ENCODE peak calls at places on chromosomes 16 and 17, in six cellular contexts. A, N, Y, D, B and T are unnamed samples.

GRCh38 chr17:2395258-2396170 is 5.3 kb downstream of the MNT start:
- DNase-seq in A (no peak), N (peak), Y (no peak), D (peak), B (no peak), T (no peak)

GRCh38 chr17:38724337-38724988 is 5.7 kb upstream of the CISD3 start:
- DNase-seq in A (no peak), N (no peak), Y (no peak), D (peak), B (no peak), T (no peak)

GRCh38 chr16:66548868-66549267 is 1.1 kb downstream of the TK2 start:
- DNase-seq in A (no peak), N (no peak), Y (no peak), D (no peak), B (no peak), T (no peak)

GRCh38 chr16:67865318-67865717 is 7.5 kb upstream of the EDC4 start:
- DNase-seq in A (no peak), N (peak), Y (peak), D (no peak), B (peak), T (no peak)

GRCh38 chr17:82930924-82931695 is 91.3 kb upstream of the ZNF750 start:
- DNase-seq in A (peak), N (no peak), Y (no peak), D (no peak), B (no peak), T (no peak)

GRCh38 chr17:6497496-6498221 is 53.4 kb downstream of the PIMREG start:
- DNase-seq in A (peak), N (no peak), Y (no peak), D (no peak), B (no peak), T (no peak)

GRCh38 chr17:35740997-35741931 is 9.8 kb downstream of the RASL10B start:
- DNase-seq in A (no peak), N (peak), Y (peak), D (no peak), B (no peak), T (no peak)

GRCh38 chr17:34582185-34582900 is 3.0 kb downstream of the TMEM132E start:
- DNase-seq in A (peak), N (no peak), Y (peak), D (no peak), B (no peak), T (no peak)

GRCh38 chr17:42387663-42388380 is 420 bp downstream of the STAT3 start:
- DNase-seq in A (peak), N (peak), Y (peak), D (peak), B (peak), T (no peak)

GRCh38 chr16:10607157-10607556 is 26.8 kb upstream of the EMP2 start:
- DNase-seq in A (no peak), N (no peak), Y (no peak), D (no peak), B (no peak), T (no peak)

GRCh38 chr17:19502517-19502916 is 31.1 kb upstream of the SLC47A1 start:
- DNase-seq in A (peak), N (no peak), Y (no peak), D (no peak), B (no peak), T (no peak)

GRCh38 chr16:75248536-75249380 is 2.7 kb downstream of the BCAR1 start:
- DNase-seq in A (no peak), N (no peak), Y (no peak), D (peak), B (no peak), T (no peak)

GRCh38 chr17:80151333-80151732 is 4.4 kb upstream of the EIF4A3 start:
- DNase-seq in A (no peak), N (peak), Y (no peak), D (no peak), B (peak), T (no peak)

GRCh38 chr17:7852919-7853692 is 1.8 kb upstream of the TMEM88 start:
- DNase-seq in A (no peak), N (no peak), Y (peak), D (no peak), B (no peak), T (no peak)

GRCh38 chr16:30867747-30868146 is 26.1 kb downstream of the BCL7C start:
- DNase-seq in A (no peak), N (no peak), Y (no peak), D (no peak), B (no peak), T (no peak)

GRCh38 chr17:69978056-69978646 is 96.9 kb upstream of the KCNJ16 start:
- DNase-seq in A (no peak), N (no peak), Y (no peak), D (no peak), B (peak), T (peak)

GRCh38 chr16:11034481-11034931 is 90.1 kb downstream of the CLEC16A start:
- DNase-seq in A (no peak), N (no peak), Y (no peak), D (no peak), B (no peak), T (no peak)

GRCh38 chr17:17698869-17699351 is 17.7 kb downstream of the RAI1 start:
- DNase-seq in A (no peak), N (no peak), Y (peak), D (no peak), B (no peak), T (no peak)

GRCh38 chr16:66454751-66455150 is 27.7 kb downstream of the BEAN1 start:
- DNase-seq in A (no peak), N (no peak), Y (no peak), D (no peak), B (no peak), T (no peak)

GRCh38 chr16:7025616-7026190 is 306.9 kb upstream of the RBFOX1 start:
- DNase-seq in A (peak), N (no peak), Y (peak), D (peak), B (no peak), T (no peak)

DNA sequence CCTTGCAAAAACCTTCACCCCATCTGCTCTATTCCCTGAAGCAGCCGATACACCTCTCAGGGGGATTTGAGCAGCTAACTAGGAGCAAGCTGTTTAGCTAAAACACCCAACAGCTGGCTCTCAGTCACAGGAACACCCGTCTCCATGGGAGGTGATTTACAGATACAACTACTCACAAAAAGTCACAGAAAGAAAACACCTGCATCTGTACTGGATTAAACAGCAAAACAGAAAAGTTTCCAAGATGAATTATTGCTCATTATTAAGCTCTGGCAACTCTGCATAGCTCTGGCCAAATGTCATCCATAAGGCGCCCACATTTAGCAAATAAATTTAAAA is 22.3 kb downstream of the GJC1 start:
- DNase-seq in A (no peak), N (no peak), Y (no peak), D (no peak), B (no peak), T (no peak)
- H3K27ac ChIP-seq in A (no peak), N (peak), Y (no peak), D (no peak), B (no peak), T (no peak)

DNA sequence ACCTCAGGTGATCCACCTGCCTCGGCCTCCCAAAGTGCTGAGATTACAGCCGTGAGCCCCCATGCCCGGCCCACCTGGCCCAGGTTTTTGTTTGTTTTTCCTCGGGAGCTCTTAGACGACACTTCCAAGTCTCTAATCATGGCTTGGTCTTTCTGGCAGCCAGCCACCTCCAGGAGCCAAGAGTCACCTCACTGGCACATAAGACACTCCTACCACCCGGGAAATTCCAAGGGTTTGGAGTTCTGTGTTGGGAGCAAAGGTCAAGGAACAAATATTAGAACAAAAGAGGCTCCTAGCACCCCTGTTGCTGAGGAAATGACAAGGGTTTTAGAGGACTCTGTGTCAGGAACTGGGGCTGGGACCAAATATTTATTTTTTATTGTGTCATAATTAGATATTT is 29.4 kb downstream of the MGRN1 start:
- DNase-seq in A (peak), N (no peak), Y (no peak), D (no peak), B (no peak), T (no peak)
- H3K27ac ChIP-seq in A (no peak), N (no peak), Y (no peak), D (no peak), B (no peak), T (no peak)

DNA sequence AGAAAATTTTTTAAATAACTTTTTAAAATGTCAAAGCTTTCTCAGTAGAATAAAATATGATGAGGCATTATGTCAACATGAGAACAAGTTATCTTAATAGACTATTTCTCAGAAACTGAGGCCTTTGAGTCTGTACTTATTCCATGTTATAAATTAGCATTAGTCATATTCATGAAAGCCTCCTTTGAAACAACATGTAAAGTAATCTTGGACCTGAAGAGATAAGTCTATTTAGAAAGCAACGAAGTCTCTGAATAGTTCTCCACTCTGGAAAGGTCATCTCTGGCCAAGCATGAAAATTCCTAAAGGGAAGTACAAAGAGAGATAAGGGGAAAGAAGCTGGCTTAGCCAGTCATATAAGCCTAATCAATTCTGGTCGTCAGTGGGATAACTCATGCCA is 150.8 kb downstream of the CYB561 start:
- DNase-seq in A (no peak), N (peak), Y (peak), D (no peak), B (no peak), T (no peak)
- H3K27ac ChIP-seq in A (no peak), N (peak), Y (no peak), D (no peak), B (no peak), T (no peak)

GRCh38 chr17:78878871-78879270 is 24.1 kb downstream of the CEP295NL start:
- DNase-seq in A (no peak), N (no peak), Y (no peak), D (no peak), B (no peak), T (no peak)
- H3K27ac ChIP-seq in A (peak), N (no peak), Y (no peak), D (peak), B (no peak), T (no peak)

DNA sequence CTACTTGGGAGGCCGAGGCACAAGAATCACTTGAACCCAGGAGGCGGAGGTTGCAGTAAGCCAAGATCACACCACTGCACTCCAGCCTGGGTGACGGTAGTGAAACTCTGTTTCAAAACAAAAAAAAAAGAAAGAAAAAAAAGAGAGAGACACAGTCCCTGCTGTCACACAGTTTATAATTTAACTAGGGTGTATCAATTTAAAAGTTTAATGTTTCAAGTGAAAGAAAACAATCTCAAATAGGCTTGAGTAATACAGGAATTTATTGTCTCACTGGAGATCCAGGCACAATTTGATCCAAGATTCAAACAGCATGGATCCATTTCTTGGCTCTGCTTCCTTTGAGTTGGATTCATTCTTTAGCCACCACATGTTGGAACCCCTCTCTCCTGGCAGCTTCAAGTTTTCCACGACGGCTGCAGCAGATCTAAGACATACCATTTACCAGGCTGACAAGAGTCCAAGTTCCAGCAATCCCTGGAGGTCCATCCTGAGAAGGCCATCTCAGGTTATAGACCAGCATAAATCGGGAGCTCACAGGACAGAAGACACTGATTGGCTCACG is 97.5 kb downstream of the YPEL2 start:
- DNase-seq in A (no peak), N (no peak), Y (no peak), D (no peak), B (no peak), T (no peak)
- H3K27ac ChIP-seq in A (no peak), N (peak), Y (no peak), D (peak), B (no peak), T (no peak)

GRCh38 chr16:2597560-2597902 is 59.7 kb downstream of the PDPK1 start:
- DNase-seq in A (peak), N (no peak), Y (no peak), D (no peak), B (no peak), T (no peak)
- H3K27ac ChIP-seq in A (no peak), N (no peak), Y (no peak), D (no peak), B (no peak), T (no peak)